ENCODE peak calls at places on chromosomes 6 and 20, in five cellular contexts. Q, S, N, F and L are unnamed samples.

GRCh38 chr6:109770779-109771178 is 79.7 kb downstream of the FIG4 start:
- DNase-seq in N (no peak), Q (no peak), F (no peak), S (no peak), L (no peak)

GRCh38 chr6:163243083-163243482 is 171.4 kb upstream of the QKI start:
- DNase-seq in N (no peak), F (no peak), S (no peak), Q (no peak), L (no peak)

GRCh38 chr6:34888441-34888820 is 589 bp upstream of the TAF11 start:
- DNase-seq in S (peak; percentile 8), Q (no peak), N (no peak), F (no peak), L (no peak)

GRCh38 chr6:170257376-170257775 is 33.5 kb downstream of the DLL1 start:
- DNase-seq in Q (no peak), S (no peak), F (no peak), N (no peak), L (no peak)

GRCh38 chr20:63618291-63618980 is 8.5 kb downstream of the GMEB2 start:
- DNase-seq in Q (no peak), S (no peak), N (no peak), F (no peak), L (no peak)

GRCh38 chr6:1593286-1593957 is 16.3 kb upstream of the FOXC1 start:
- DNase-seq in Q (no peak), N (no peak), F (no peak), S (no peak), L (no peak)

GRCh38 chr6:45072673-45073072 is 255.5 kb upstream of the RUNX2 start:
- DNase-seq in N (no peak), S (no peak), F (no peak), Q (no peak), L (no peak)

GRCh38 chr20:57894522-57894921 is 184.7 kb upstream of the PMEPA1 start:
- DNase-seq in F (no peak), S (no peak), Q (no peak), N (no peak), L (no peak)

GRCh38 chr6:144215402-144215931 is 65.2 kb downstream of the STX11 start:
- DNase-seq in N (peak; percentile 20), F (no peak), S (peak; percentile 25), Q (no peak), L (no peak)

GRCh38 chr20:50678213-50678898 is 13.0 kb downstream of the RIPOR3 start:
- DNase-seq in F (no peak), S (peak; percentile 46), Q (no peak), N (no peak), L (no peak)

GRCh38 chr6:15897063-15897934 is 231.6 kb upstream of the MYLIP start:
- DNase-seq in F (no peak), N (no peak), S (no peak), Q (no peak), L (no peak)

GRCh38 chr6:551405-551804 is 105.5 kb downstream of the HUS1B start:
- DNase-seq in S (no peak), F (no peak), N (peak; percentile 21), Q (no peak), L (no peak)

GRCh38 chr20:47561175-47561574 is 59.5 kb downstream of the NCOA3 start:
- DNase-seq in S (no peak), Q (no peak), F (no peak), N (peak; percentile 73), L (no peak)

GRCh38 chr20:62413896-62414481 is 6.9 kb upstream of the CABLES2 start:
- DNase-seq in N (no peak), S (no peak), Q (no peak), F (no peak), L (no peak)

GRCh38 chr6:3330199-3330598 is 71.5 kb downstream of the PSMG4 start:
- DNase-seq in S (no peak), N (no peak), Q (no peak), F (no peak), L (no peak)

GRCh38 chr6:139706949-139707348 is 332.5 kb upstream of the CITED2 start:
- DNase-seq in S (no peak), Q (no peak), F (no peak), N (no peak), L (no peak)

GRCh38 chr6:144286503-144287393 is 1.6 kb downstream of the UTRN start:
- DNase-seq in F (no peak), Q (peak; percentile 18), N (no peak), S (peak; percentile 83), L (no peak)

GRCh38 chr20:11995750-11996567 is 78.3 kb downstream of the BTBD3 start:
- DNase-seq in S (no peak), N (no peak), Q (no peak), F (no peak), L (no peak)

GRCh38 chr6:7909323-7910276 is 988 bp downstream of the TXNDC5 start:
- DNase-seq in F (peak; percentile 29), S (peak; percentile 64), N (no peak), Q (no peak), L (no peak)

GRCh38 chr6:140061422-140062041 is 687.1 kb upstream of the CITED2 start:
- DNase-seq in Q (no peak), S (no peak), F (no peak), N (no peak), L (no peak)

GRCh38 chr20:15039088-15039762 is 701.8 kb upstream of the FLRT3 start:
- DNase-seq in F (no peak), Q (no peak), S (peak; percentile 34), N (no peak), L (no peak)

GRCh38 chr20:46070215-46070910 is 19.4 kb downstream of the NCOA5 start:
- DNase-seq in Q (no peak), S (no peak), N (no peak), F (no peak), L (no peak)

GRCh38 chr6:37547564-37548061 is 47.9 kb upstream of the CCDC167 start:
- DNase-seq in N (peak; percentile 58), F (no peak), Q (peak; percentile 43), S (peak; percentile 8), L (no peak)

GRCh38 chr6:123338394-123338793 is 298.4 kb downstream of the TRDN start:
- DNase-seq in N (no peak), S (no peak), F (no peak), Q (peak; percentile 47), L (no peak)

GRCh38 chr20:45484676-45485075 is 15.1 kb downstream of the WFDC2 start:
- DNase-seq in Q (no peak), N (no peak), S (no peak), F (no peak), L (no peak)

GRCh38 chr20:35942243-35942642 is 12.1 kb downstream of the SCAND1 start:
- DNase-seq in N (no peak), S (no peak), Q (no peak), F (no peak), L (no peak)

GRCh38 chr6:135722679-135723078 is 128.8 kb upstream of the PDE7B start:
- DNase-seq in Q (no peak), N (peak; percentile 47), F (peak; percentile 1), S (peak; percentile 71), L (no peak)

GRCh38 chr6:158869010-158869603 is 49.9 kb upstream of the EZR start:
- DNase-seq in S (peak; percentile 63), F (no peak), Q (peak; percentile 94), N (no peak), L (no peak)

GRCh38 chr6:112286010-112286409 is 31.6 kb upstream of the LAMA4 start:
- DNase-seq in S (no peak), N (no peak), Q (no peak), F (no peak), L (peak; percentile 4)

GRCh38 chr6:127347188-127347587 is 3.8 kb upstream of the ECHDC1 start:
- DNase-seq in N (no peak), Q (no peak), S (no peak), F (no peak), L (no peak)

GRCh38 chr6:62707156-62707555 is 421.1 kb upstream of the KHDRBS2 start:
- DNase-seq in N (no peak), Q (no peak), S (no peak), F (no peak), L (no peak)

GRCh38 chr6:119541132-119541905 is 191.8 kb upstream of the MAN1A1 start:
- DNase-seq in S (peak; percentile 77), Q (no peak), F (no peak), N (peak; percentile 99), L (no peak)

GRCh38 chr6:40755749-40756452 is 168.7 kb upstream of the LRFN2 start:
- DNase-seq in Q (no peak), S (no peak), N (no peak), F (no peak), L (no peak)

GRCh38 chr6:109580519-109580918 is 97.5 kb upstream of the ZBTB24 start:
- DNase-seq in N (no peak), Q (no peak), S (no peak), F (no peak), L (no peak)

GRCh38 chr6:14450133-14451040 is 332.8 kb downstream of the CD83 start:
- DNase-seq in S (no peak), F (no peak), N (no peak), Q (peak; percentile 48), L (no peak)